ENCODE peak calls at places on chromosomes 3 and 15, in four cellular contexts. B, S, R and C are unnamed samples.

GRCh38 chr3:179323197-179323901 is 518 bp downstream of the ZNF639 start:
- DNase-seq in B (peak), S (peak), R (peak), C (no peak)

GRCh38 chr3:88807471-88808090 is 299.8 kb upstream of the EPHA3 start:
- DNase-seq in B (no peak), S (no peak), R (no peak), C (no peak)

GRCh38 chr15:60396964-60397771 is 618 bp downstream of the ANXA2 start:
- DNase-seq in B (peak), S (no peak), R (peak), C (no peak)

GRCh38 chr3:23960649-23961048 is 15.6 kb downstream of the NR1D2 start:
- DNase-seq in B (no peak), S (no peak), R (no peak), C (no peak)

GRCh38 chr3:86785381-86785780 is 205.6 kb downstream of the VGLL3 start:
- DNase-seq in B (no peak), S (no peak), R (no peak), C (no peak)

GRCh38 chr3:152998554-152998953 is 163.5 kb upstream of the RAP2B start:
- DNase-seq in B (no peak), S (no peak), R (no peak), C (no peak)

GRCh38 chr3:97795951-97796350 is 25.9 kb upstream of the CRYBG3 start:
- DNase-seq in B (no peak), S (no peak), R (no peak), C (no peak)

GRCh38 chr3:174466471-174467054 is 392.6 kb upstream of the NAALADL2 start:
- DNase-seq in B (no peak), S (peak), R (no peak), C (no peak)

GRCh38 chr3:17412950-17413530 is 329.4 kb downstream of the TBC1D5 start:
- DNase-seq in B (peak), S (peak), R (peak), C (peak)

GRCh38 chr3:28835249-28835648 is 445.6 kb upstream of the RBMS3 start:
- DNase-seq in B (no peak), S (no peak), R (no peak), C (no peak)

GRCh38 chr3:158053386-158053785 is 52.8 kb downstream of the SHOX2 start:
- DNase-seq in B (no peak), S (no peak), R (no peak), C (no peak)

GRCh38 chr3:176967525-176967924 is 229.8 kb downstream of the TBL1XR1 start:
- DNase-seq in B (no peak), S (no peak), R (no peak), C (no peak)

GRCh38 chr3:57928511-57928910 is 79.7 kb upstream of the FLNB start:
- DNase-seq in B (no peak), S (no peak), R (no peak), C (no peak)